ENCODE peak calls at places on chromosomes 4 and X, in seven cellular contexts. V, E, M, R, A, F and O are unnamed samples.

GRCh38 chr4:99817310-99817885 is 771 bp downstream of the DAPP1 start:
- DNase-seq in V (no peak), E (no peak), M (no peak), R (no peak), A (no peak), F (no peak), O (no peak)

GRCh38 chrX:43655961-43656494 is at the start of gene MAOA:
- DNase-seq in V (peak; percentile 12), E (peak; percentile 51), M (no peak), R (no peak), A (peak; percentile 61), F (peak; percentile 6), O (no peak)

GRCh38 chr4:26325191-26325590 is 4.4 kb downstream of the RBPJ start:
- DNase-seq in V (no peak), E (peak; percentile 69), M (peak; percentile 12), R (peak; percentile 66), A (peak; percentile 32), F (no peak), O (peak; percentile 37)

GRCh38 chrX:106178826-106179225 is 10.7 kb downstream of the PWWP3B start:
- DNase-seq in V (no peak), E (no peak), M (no peak), R (peak; percentile 46), A (no peak), F (no peak), O (no peak)

GRCh38 chr4:166594326-166594946 is 639.9 kb downstream of the SPOCK3 start:
- DNase-seq in V (peak; percentile 53), E (peak; percentile 41), M (peak; percentile 38), R (peak; percentile 64), A (peak; percentile 45), F (peak; percentile 23), O (peak; percentile 51)

GRCh38 chr4:1278336-1278670 is 11.4 kb upstream of the MAEA start:
- DNase-seq in V (no peak), E (peak; percentile 42), M (no peak), R (no peak), A (no peak), F (peak; percentile 22), O (peak; percentile 35)

GRCh38 chr4:94540476-94540875 is 88.7 kb downstream of the PDLIM5 start:
- DNase-seq in V (no peak), E (no peak), M (no peak), R (no peak), A (no peak), F (no peak), O (no peak)

GRCh38 chr4:76998251-76998901 is 48.8 kb downstream of the SEPTIN11 start:
- DNase-seq in V (no peak), E (peak; percentile 52), M (no peak), R (no peak), A (no peak), F (no peak), O (no peak)

GRCh38 chr4:6160536-6160935 is 39.8 kb downstream of the JAKMIP1 start:
- DNase-seq in V (no peak), E (no peak), M (no peak), R (no peak), A (no peak), F (no peak), O (no peak)

GRCh38 chrX:15447985-15448639 is 45.0 kb downstream of the PIR start:
- DNase-seq in V (no peak), E (peak; percentile 53), M (no peak), R (peak; percentile 31), A (no peak), F (peak; percentile 14), O (peak; percentile 1)

GRCh38 chr4:150199056-150199455 is 120.8 kb downstream of the DCLK2 start:
- DNase-seq in V (no peak), E (no peak), M (no peak), R (no peak), A (no peak), F (no peak), O (no peak)

GRCh38 chr4:1614854-1615595 is 69.1 kb downstream of the FAM53A start:
- DNase-seq in V (no peak), E (no peak), M (no peak), R (no peak), A (no peak), F (peak; percentile 77), O (no peak)

GRCh38 chrX:39969826-39970569 is 127.8 kb downstream of the BCOR start:
- DNase-seq in V (no peak), E (no peak), M (no peak), R (no peak), A (no peak), F (peak; percentile 93), O (no peak)

GRCh38 chr4:88008133-88008621 is 742 bp downstream of the PKD2 start:
- DNase-seq in V (peak; percentile 58), E (peak; percentile 49), M (no peak), R (peak; percentile 42), A (peak; percentile 75), F (peak; percentile 39), O (peak; percentile 47)

GRCh38 chr4:163607292-163607691 is 112.8 kb downstream of the TMA16 start:
- DNase-seq in V (no peak), E (no peak), M (peak; percentile 36), R (no peak), A (no peak), F (no peak), O (no peak)

GRCh38 chrX:68988865-68989264 is 160.0 kb downstream of the EFNB1 start:
- DNase-seq in V (no peak), E (no peak), M (no peak), R (no peak), A (peak; percentile 4), F (no peak), O (no peak)

GRCh38 chrX:2859197-2859797 is 30.6 kb downstream of the GYG2 start:
- DNase-seq in V (no peak), E (no peak), M (no peak), R (no peak), A (no peak), F (no peak), O (no peak)

GRCh38 chr4:184644553-184645307 is 4.5 kb downstream of the CASP3 start:
- DNase-seq in V (no peak), E (peak; percentile 14), M (no peak), R (peak; percentile 74), A (no peak), F (no peak), O (peak; percentile 13)

GRCh38 chr4:19993222-19993621 is 258.5 kb upstream of the SLIT2 start:
- DNase-seq in V (no peak), E (peak; percentile 33), M (no peak), R (no peak), A (no peak), F (no peak), O (no peak)

GRCh38 chr4:92969650-92970370 is 666.0 kb downstream of the GRID2 start:
- DNase-seq in V (no peak), E (peak; percentile 93), M (no peak), R (peak; percentile 94), A (no peak), F (peak; percentile 2), O (peak; percentile 90)

GRCh38 chrX:132876509-132876837 is 82.0 kb downstream of the HS6ST2 start:
- DNase-seq in V (no peak), E (no peak), M (no peak), R (no peak), A (peak; percentile 36), F (no peak), O (no peak)

GRCh38 chr4:103786014-103786413 is 66.2 kb upstream of the TACR3 start:
- DNase-seq in V (peak; percentile 23), E (peak; percentile 57), M (peak; percentile 30), R (peak; percentile 3), A (peak; percentile 10), F (peak; percentile 9), O (peak; percentile 45)

GRCh38 chr4:105714071-105714521 is 5.5 kb downstream of the GSTCD start:
- DNase-seq in V (no peak), E (peak; percentile 18), M (peak; percentile 8), R (no peak), A (no peak), F (no peak), O (no peak)

GRCh38 chrX:49172280-49172780 is 632 bp downstream of the PLP2 start:
- DNase-seq in V (no peak), E (peak; percentile 59), M (peak; percentile 58), R (peak; percentile 39), A (peak; percentile 63), F (peak; percentile 82), O (peak; percentile 69)

GRCh38 chr4:44927361-44928061 is 201.2 kb upstream of the GNPDA2 start:
- DNase-seq in V (no peak), E (peak; percentile 47), M (no peak), R (peak; percentile 31), A (peak; percentile 4), F (peak; percentile 19), O (peak; percentile 24)

GRCh38 chr4:56731857-56732256 is 50.8 kb upstream of the HOPX start:
- DNase-seq in V (no peak), E (no peak), M (peak; percentile 62), R (no peak), A (peak; percentile 51), F (no peak), O (no peak)

GRCh38 chr4:90786602-90787001 is 659.4 kb downstream of the CCSER1 start:
- DNase-seq in V (no peak), E (no peak), M (no peak), R (no peak), A (no peak), F (no peak), O (no peak)

GRCh38 chr4:183348706-183349659 is 26.8 kb upstream of the CLDN24 start:
- DNase-seq in V (no peak), E (peak; percentile 95), M (no peak), R (peak; percentile 84), A (no peak), F (peak; percentile 9), O (peak; percentile 89)

GRCh38 chrX:151363316-151363715 is 33.7 kb upstream of the VMA21 start:
- DNase-seq in V (no peak), E (no peak), M (no peak), R (no peak), A (no peak), F (no peak), O (no peak)

GRCh38 chr4:22485751-22486150 is 30.1 kb downstream of the ADGRA3 start:
- DNase-seq in V (no peak), E (peak; percentile 91), M (no peak), R (peak; percentile 80), A (no peak), F (no peak), O (no peak)